ENCODE peak calls at places on chromosomes 2 and 18, in seven cellular contexts. I is esophagus squamous epithelium; D is mesothelial cell of epicardium; Y is HCT116; Z is CD4-positive, alpha-beta T cell; V is HFFc6; C is endothelial cell. S is an unnamed sample.

GRCh38 chr2:8670580-8670979 is 11.3 kb upstream of the ID2 start:
- DNase-seq in I (no peak), D (no peak), Y (no peak), Z (no peak), V (no peak), C (no peak), S (no peak)

GRCh38 chr2:47214385-47214784 is 59.3 kb upstream of the STPG4 start:
- DNase-seq in I (no peak), D (no peak), Y (no peak), Z (no peak), V (no peak), C (no peak), S (no peak)

GRCh38 chr2:96962567-96963203 is 23.7 kb downstream of the FAM178B start:
- DNase-seq in I (no peak), D (no peak), Y (no peak), Z (peak), V (no peak), C (no peak), S (no peak)

GRCh38 chr2:129934044-129934822 is 45.2 kb upstream of the RAB6C start:
- DNase-seq in I (no peak), D (no peak), Y (no peak), Z (no peak), V (no peak), C (peak), S (no peak)

GRCh38 chr2:42187886-42188285 is 18.7 kb downstream of the EML4 start:
- DNase-seq in I (no peak), D (no peak), Y (no peak), Z (no peak), V (no peak), C (no peak), S (no peak)

GRCh38 chr18:55338955-55339662 is 248.9 kb downstream of the TCF4 start:
- DNase-seq in I (no peak), D (no peak), Y (no peak), Z (no peak), V (no peak), C (no peak), S (no peak)

GRCh38 chr2:113831156-113831555 is 58.7 kb upstream of the ACTR3 start:
- DNase-seq in I (no peak), D (no peak), Y (no peak), Z (no peak), V (peak), C (no peak), S (no peak)

GRCh38 chr2:217263796-217264195 is 403.9 kb upstream of the TNP1 start:
- DNase-seq in I (no peak), D (no peak), Y (no peak), Z (no peak), V (no peak), C (no peak), S (no peak)

GRCh38 chr2:31736695-31737454 is 156.1 kb upstream of the SRD5A2 start:
- DNase-seq in I (no peak), D (no peak), Y (no peak), Z (no peak), V (no peak), C (no peak), S (peak)

GRCh38 chr2:174326880-174327558 is 7.7 kb upstream of the SP9 start:
- DNase-seq in I (no peak), D (no peak), Y (no peak), Z (no peak), V (no peak), C (peak), S (no peak)

GRCh38 chr2:51710222-51710621 is 678.3 kb upstream of the NRXN1 start:
- DNase-seq in I (no peak), D (no peak), Y (peak), Z (no peak), V (no peak), C (peak), S (peak)

GRCh38 chr2:112150447-112150846 is 12.3 kb downstream of the FBLN7 start:
- DNase-seq in I (no peak), D (no peak), Y (no peak), Z (no peak), V (peak), C (no peak), S (no peak)

GRCh38 chr18:616380-616995 is 19.7 kb downstream of the CLUL1 start:
- DNase-seq in I (no peak), D (no peak), Y (peak), Z (no peak), V (peak), C (no peak), S (peak)

GRCh38 chr2:143736904-143737303 is 607.7 kb downstream of the ARHGAP15 start:
- DNase-seq in I (no peak), D (no peak), Y (no peak), Z (no peak), V (no peak), C (no peak), S (no peak)

GRCh38 chr18:48007955-48008701 is 77.7 kb upstream of the SMAD2 start:
- DNase-seq in I (no peak), D (peak), Y (no peak), Z (peak), V (no peak), C (peak), S (peak)

DNA sequence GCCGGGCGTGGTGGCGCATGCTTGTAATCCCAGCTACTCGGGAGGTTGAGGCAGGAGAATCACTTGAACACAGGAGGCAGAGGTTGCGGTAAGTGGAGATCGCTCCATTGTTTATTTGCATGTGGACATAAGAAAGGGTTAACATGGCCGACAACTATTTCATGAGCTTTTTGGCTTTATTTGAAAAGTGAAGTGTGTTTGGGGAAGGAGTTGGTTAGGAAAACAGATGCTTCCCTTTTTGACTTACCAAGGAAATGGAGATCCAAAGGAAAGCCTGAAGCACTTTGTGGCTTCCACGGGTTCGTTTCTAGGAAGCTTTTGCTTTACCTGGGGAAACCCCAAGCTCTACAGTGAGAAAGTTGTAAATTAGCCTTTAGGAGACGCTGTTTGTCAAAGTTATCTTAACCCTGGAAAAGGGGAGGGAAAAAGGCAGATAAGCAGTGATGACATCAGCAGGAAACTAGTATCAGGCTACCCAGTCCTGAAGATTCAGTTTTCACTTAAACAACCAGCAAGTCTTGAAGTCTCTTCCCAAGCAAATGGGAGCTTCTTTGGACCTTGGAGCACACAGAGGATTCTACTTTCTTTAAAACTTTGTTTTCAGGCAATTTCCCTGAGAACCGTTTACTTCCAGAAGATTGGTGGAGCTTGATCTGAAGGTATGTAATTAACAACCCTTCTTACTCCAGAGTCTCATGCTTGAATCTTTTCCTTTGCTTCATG is at the start of gene CASP10:
- DNase-seq in I (no peak), D (no peak), Y (peak), Z (no peak), V (peak), C (peak), S (peak)
- TF ChIP-seq CTCF in I (peak), D (no peak), Y (peak), Z (peak), V (peak), C (no peak), S (peak)

GRCh38 chr18:49650426-49650891 is 88.6 kb downstream of the LIPG start:
- DNase-seq in I (no peak), D (no peak), Y (no peak), Z (no peak), V (no peak), C (no peak), S (no peak)

GRCh38 chr18:49647496-49648168 is 85.8 kb downstream of the LIPG start:
- DNase-seq in I (no peak), D (no peak), Y (no peak), Z (no peak), V (no peak), C (no peak), S (no peak)

GRCh38 chr18:49646864-49647263 is 85.0 kb downstream of the LIPG start:
- DNase-seq in I (no peak), D (no peak), Y (no peak), Z (no peak), V (no peak), C (no peak), S (no peak)

GRCh38 chr18:49648326-49648725 is 86.5 kb downstream of the LIPG start:
- DNase-seq in I (no peak), D (no peak), Y (no peak), Z (no peak), V (no peak), C (no peak), S (no peak)

DNA sequence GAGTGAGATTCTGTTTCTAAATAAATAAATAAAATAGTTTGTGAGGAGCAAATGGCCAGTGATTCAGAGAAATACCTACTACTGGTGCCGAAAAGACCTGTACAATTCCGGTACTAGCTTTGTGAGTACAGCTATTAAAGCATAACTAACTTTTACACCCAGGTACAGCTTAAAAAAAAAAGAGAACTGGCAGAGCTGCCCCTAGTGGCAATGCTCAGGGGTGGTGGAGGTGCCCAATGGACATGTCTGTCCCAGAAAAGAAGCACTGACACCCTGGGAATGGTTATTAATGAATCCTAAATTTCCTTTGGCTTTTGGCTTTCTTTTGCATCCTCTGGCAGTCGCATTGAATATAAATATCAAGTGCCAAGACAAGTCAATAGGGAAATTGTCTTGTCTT is 87.0 kb downstream of the LIPG start:
- DNase-seq in I (no peak), D (no peak), Y (peak), Z (no peak), V (no peak), C (no peak), S (no peak)
- TF ChIP-seq CTCF in I (peak), D (no peak), Y (peak), Z (no peak), V (peak), C (peak), S (no peak)

GRCh38 chr18:24827500-24827899 is 367.1 kb downstream of the HRH4 start:
- DNase-seq in I (no peak), D (no peak), Y (no peak), Z (no peak), V (no peak), C (no peak), S (no peak)
- TF ChIP-seq CTCF in I (no peak), D (no peak), Y (no peak), Z (no peak), V (no peak), C (no peak), S (no peak)

GRCh38 chr2:196119926-196120325 is 51.3 kb upstream of the DNAH7 start:
- DNase-seq in I (no peak), D (no peak), Y (no peak), Z (no peak), V (no peak), C (no peak), S (no peak)
- TF ChIP-seq CTCF in I (no peak), D (no peak), Y (no peak), Z (no peak), V (no peak), C (no peak), S (no peak)

DNA sequence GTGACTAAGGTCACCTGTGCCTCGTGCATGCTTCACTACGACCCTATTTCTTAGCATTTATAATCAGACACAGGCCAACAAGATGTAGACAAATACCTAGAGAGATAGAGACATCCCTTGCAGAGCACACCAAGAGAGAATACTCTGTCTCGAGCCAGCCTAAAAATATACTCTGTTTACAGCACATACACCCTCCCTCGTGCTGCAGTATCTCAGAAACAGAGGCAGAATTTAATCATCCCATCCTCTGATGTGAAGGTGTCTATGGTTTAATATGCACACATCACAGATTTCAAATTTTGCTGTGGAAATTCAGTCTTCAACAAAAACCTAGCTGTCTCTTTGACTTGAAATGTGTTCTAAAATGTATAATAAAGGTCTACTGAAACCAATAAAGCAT is 141.8 kb upstream of the FSHR start:
- DNase-seq in I (no peak), D (no peak), Y (no peak), Z (no peak), V (no peak), C (no peak), S (no peak)
- TF ChIP-seq CTCF in I (no peak), D (no peak), Y (no peak), Z (no peak), V (no peak), C (no peak), S (no peak)

GRCh38 chr18:74819433-74820059 is 221.9 kb downstream of the ZNF407 start:
- DNase-seq in I (no peak), D (no peak), Y (no peak), Z (no peak), V (no peak), C (peak), S (peak)
- TF ChIP-seq CTCF in I (peak), D (no peak), Y (peak), Z (no peak), V (peak), C (peak), S (peak)

GRCh38 chr2:227933891-227934290 is 62.5 kb downstream of the DAW1 start:
- DNase-seq in I (no peak), D (no peak), Y (no peak), Z (no peak), V (no peak), C (no peak), S (no peak)

GRCh38 chr2:227942021-227942420 is 70.6 kb downstream of the DAW1 start:
- DNase-seq in I (no peak), D (no peak), Y (no peak), Z (no peak), V (no peak), C (no peak), S (no peak)

DNA sequence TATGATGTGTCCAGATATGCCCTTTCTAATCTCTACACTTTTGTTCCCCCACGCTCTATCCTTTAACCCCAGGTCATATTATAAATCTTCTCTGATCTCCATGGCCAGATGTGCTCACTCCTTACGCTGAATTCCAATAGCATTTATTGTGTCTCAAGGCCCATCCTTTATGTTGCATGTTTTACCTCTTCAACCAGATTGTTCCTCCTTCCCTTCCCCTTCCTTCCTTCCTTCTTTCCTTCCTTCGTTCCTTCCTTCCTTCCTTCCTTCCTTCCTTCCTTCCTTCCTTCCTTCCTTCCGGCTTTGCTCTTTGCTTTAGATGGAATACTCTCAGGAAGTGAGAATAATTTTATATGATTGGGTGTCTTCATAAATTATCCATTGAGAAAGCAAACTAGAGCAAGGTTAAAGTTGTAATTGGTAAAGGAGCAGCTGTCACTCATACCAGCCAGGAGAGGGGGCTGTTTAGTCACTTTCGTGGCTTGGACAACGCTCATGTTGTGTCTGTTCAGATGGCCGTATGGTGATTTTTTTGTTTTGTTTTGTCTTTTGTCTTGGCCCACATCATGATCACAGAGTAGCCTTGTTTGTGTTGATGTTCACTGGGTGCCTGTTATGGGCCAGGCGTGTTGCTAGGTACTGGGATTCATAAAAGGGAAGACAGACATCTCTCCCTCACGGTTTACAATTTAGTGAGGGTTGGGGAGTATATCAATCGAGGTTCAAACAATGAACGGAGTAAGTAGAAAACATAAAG is 68.0 kb downstream of the DAW1 start:
- DNase-seq in I (no peak), D (no peak), Y (peak), Z (no peak), V (peak), C (no peak), S (peak)
- TF ChIP-seq CTCF in I (peak), D (no peak), Y (peak), Z (no peak), V (peak), C (peak), S (peak)

DNA sequence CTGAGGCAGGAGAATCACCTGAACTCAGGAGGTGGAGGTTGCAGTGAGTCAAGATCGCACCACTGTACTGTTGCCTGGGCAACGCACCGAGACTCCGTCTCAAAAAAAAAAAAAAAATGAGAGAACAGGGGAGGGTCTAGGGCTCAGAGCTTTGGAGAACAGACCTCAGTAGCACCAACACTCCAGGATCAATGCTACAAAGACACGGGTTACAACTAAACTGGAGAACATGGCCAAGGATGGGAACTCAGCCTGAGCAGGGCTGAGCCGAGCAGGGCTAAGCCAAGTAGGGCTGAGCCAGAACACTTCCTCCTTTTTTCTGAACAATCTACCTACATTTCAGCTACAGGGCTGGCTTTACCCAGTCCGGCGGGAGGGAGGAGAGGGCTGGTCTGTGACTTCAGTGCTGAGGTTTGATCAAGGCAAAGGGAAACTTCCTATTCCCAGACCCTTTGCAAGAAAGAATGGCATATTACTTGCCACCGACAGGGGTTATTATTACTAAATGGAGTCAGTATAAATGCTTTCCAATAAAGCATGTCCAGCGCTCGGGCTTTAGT is 2.9 kb upstream of the CASP8 start:
- DNase-seq in I (peak), D (no peak), Y (no peak), Z (peak), V (no peak), C (peak), S (peak)
- TF ChIP-seq CTCF in I (peak), D (peak), Y (no peak), Z (no peak), V (peak), C (no peak), S (no peak)

DNA sequence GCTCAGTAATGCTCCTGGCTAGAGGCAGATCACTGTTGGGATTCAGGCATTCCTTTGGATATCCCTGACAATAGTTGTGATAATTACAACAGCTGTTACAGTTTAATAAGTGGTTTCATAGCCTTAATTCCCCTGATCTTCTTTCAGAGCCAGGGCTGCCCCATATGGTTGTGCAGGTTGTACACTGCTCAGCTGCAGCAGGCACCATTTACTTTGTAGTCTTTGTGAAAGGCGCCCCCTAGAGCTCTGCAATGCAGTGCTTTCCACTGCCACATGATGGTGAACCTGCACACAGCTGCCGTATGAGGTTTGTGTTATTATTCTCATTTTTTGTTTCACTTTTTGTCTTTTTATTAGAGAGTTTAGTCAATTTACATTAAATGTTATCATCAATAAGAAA is 239.1 kb downstream of the KCNS3 start:
- DNase-seq in I (no peak), D (no peak), Y (peak), Z (no peak), V (peak), C (peak), S (peak)
- TF ChIP-seq CTCF in I (peak), D (no peak), Y (peak), Z (no peak), V (peak), C (peak), S (peak)

S was measured in Calu3.